ENCODE peak calls at places on chromosomes 6 and 20, in nine cellular contexts. Y is posterior vena cava; L is hepatic stellate cell; C is IMR-90; Q is heart left ventricle; N is LHCN-M2; W is stimulated activated CD8-positive, alpha-beta memory T cell treated with anti-CD3 and anti-CD28 coated beads, Interleukin-15, amount 100 ng/mL, for 4 hours; D is occipital lobe; Z is T-helper 1 cell. U is an unnamed sample.

GRCh38 chr6:130513770-130514169 is 148.0 kb downstream of the TMEM200A start:
- DNase-seq in Q (no peak), W (peak; percentile 18), D (no peak), Y (no peak), L (peak; percentile 18), N (peak; percentile 50), Z (peak; percentile 97), C (peak; percentile 65), U (peak; percentile 92)

GRCh38 chr6:170270984-170271593 is 19.8 kb downstream of the DLL1 start:
- DNase-seq in N (no peak), Y (peak; percentile 77), C (no peak), W (no peak), D (no peak), L (no peak), Q (peak; percentile 5), Z (no peak), U (no peak)

GRCh38 chr20:58457083-58457680 is 58.0 kb downstream of the APCDD1L start:
- DNase-seq in W (no peak), N (no peak), Y (no peak), Z (no peak), D (no peak), C (peak; percentile 97), L (no peak), Q (peak; percentile 41), U (no peak)

GRCh38 chr6:105507811-105508210 is 104.9 kb upstream of the PREP start:
- DNase-seq in D (no peak), W (no peak), Q (no peak), N (peak; percentile 48), Z (no peak), Y (no peak), C (no peak), L (no peak), U (no peak)

GRCh38 chr6:11317885-11318771 is 85.7 kb upstream of the NEDD9 start:
- DNase-seq in N (peak; percentile 92), C (peak; percentile 98), Y (peak; percentile 90), L (peak; percentile 80), D (peak; percentile 23), W (peak; percentile 72), Z (peak; percentile 84), Q (peak; percentile 79), U (no peak)

GRCh38 chr6:144646066-144646800 is 361.1 kb downstream of the UTRN start:
- DNase-seq in Z (no peak), C (peak; percentile 34), L (no peak), D (no peak), Y (no peak), W (no peak), Q (no peak), N (no peak), U (no peak)

GRCh38 chr20:45969712-45970634 is 2.0 kb downstream of the ZNF335 start:
- DNase-seq in C (peak; percentile 64), Q (no peak), L (peak; percentile 76), D (no peak), Z (no peak), W (no peak), N (peak; percentile 68), Y (peak; percentile 75), U (peak; percentile 43)

GRCh38 chr20:63021356-63022321 is 14.9 kb upstream of the BHLHE23 start:
- DNase-seq in D (no peak), Y (peak; percentile 50), Q (no peak), W (no peak), N (no peak), C (no peak), L (no peak), Z (no peak), U (no peak)

GRCh38 chr20:16295534-16295933 is 277.7 kb downstream of the KIF16B start:
- DNase-seq in Y (no peak), Q (no peak), C (no peak), L (no peak), W (no peak), N (no peak), D (no peak), Z (no peak), U (no peak)

GRCh38 chr6:71190809-71191208 is 97.8 kb upstream of the OGFRL1 start:
- DNase-seq in N (peak; percentile 49), L (no peak), D (no peak), Z (no peak), C (peak; percentile 52), Q (no peak), W (no peak), Y (no peak), U (peak; percentile 22)

GRCh38 chr6:165819394-165819793 is 156.4 kb upstream of the PDE10A start:
- DNase-seq in N (no peak), L (no peak), W (no peak), Z (no peak), Y (peak; percentile 72), D (no peak), Q (no peak), C (no peak), U (no peak)

GRCh38 chr6:145278163-145278807 is 457.0 kb downstream of the EPM2A start:
- DNase-seq in W (no peak), Y (no peak), D (no peak), Z (no peak), L (peak; percentile 24), C (peak; percentile 68), N (peak; percentile 25), Q (no peak), U (no peak)

GRCh38 chr6:42936398-42936797 is 7.1 kb downstream of the CNPY3 start:
- DNase-seq in D (no peak), L (no peak), Q (no peak), C (no peak), W (no peak), Y (no peak), N (no peak), Z (no peak), U (no peak)

GRCh38 chr6:44733868-44734267 is 346.4 kb downstream of the CDC5L start:
- DNase-seq in Q (peak; percentile 56), W (no peak), D (no peak), Y (no peak), L (no peak), Z (no peak), C (no peak), N (no peak), U (no peak)

GRCh38 chr20:6103301-6103700 is 19.5 kb downstream of the FERMT1 start:
- DNase-seq in Q (no peak), Y (no peak), Z (no peak), D (no peak), C (no peak), L (no peak), N (no peak), W (no peak), U (peak; percentile 46)

GRCh38 chr20:39878809-39879208 is 810.2 kb downstream of the MAFB start:
- DNase-seq in Z (no peak), L (no peak), C (no peak), Y (no peak), Q (no peak), W (no peak), N (no peak), D (no peak), U (no peak)

GRCh38 chr20:46051556-46052323 is 22.7 kb downstream of the SLC12A5 start:
- DNase-seq in W (no peak), Y (no peak), Z (no peak), D (no peak), L (no peak), N (no peak), Q (no peak), C (peak; percentile 15), U (no peak)

GRCh38 chr6:90534337-90535025 is 52.4 kb downstream of the MAP3K7 start:
- DNase-seq in L (no peak), Y (no peak), Z (no peak), N (no peak), C (no peak), D (no peak), W (no peak), Q (no peak), U (no peak)

GRCh38 chr6:34011298-34011697 is 134.6 kb downstream of the GRM4 start:
- DNase-seq in C (no peak), L (no peak), N (no peak), W (no peak), D (no peak), Z (no peak), Q (no peak), Y (peak; percentile 12), U (no peak)

GRCh38 chr6:6694825-6695710 is 106.5 kb downstream of the LY86 start:
- DNase-seq in Y (no peak), Z (no peak), N (no peak), C (no peak), W (no peak), L (no peak), D (no peak), Q (peak; percentile 70), U (no peak)

GRCh38 chr20:50379049-50379990 is 130.9 kb upstream of the PTPN1 start:
- DNase-seq in L (peak; percentile 72), Y (peak; percentile 96), Q (peak; percentile 95), D (no peak), W (no peak), N (peak; percentile 48), Z (no peak), C (peak; percentile 92), U (no peak)

GRCh38 chr6:145031001-145031400 is 704.3 kb downstream of the EPM2A start:
- DNase-seq in D (no peak), Z (no peak), Q (no peak), L (no peak), W (no peak), Y (no peak), C (no peak), N (no peak), U (no peak)

GRCh38 chr20:41738584-41739193 is 120.5 kb upstream of the CHD6 start:
- DNase-seq in W (no peak), D (peak; percentile 5), L (peak; percentile 22), N (peak; percentile 17), Y (no peak), Q (peak; percentile 41), Z (peak; percentile 22), C (peak; percentile 31), U (peak; percentile 57)

GRCh38 chr6:169643521-169643920 is 58.3 kb downstream of the WDR27 start:
- DNase-seq in Q (no peak), L (no peak), W (no peak), N (no peak), Y (no peak), C (no peak), Z (no peak), D (no peak), U (no peak)

GRCh38 chr6:133761706-133762105 is 127.2 kb upstream of the TCF21 start:
- DNase-seq in Y (no peak), C (peak; percentile 81), L (peak; percentile 12), Q (no peak), Z (no peak), D (no peak), N (peak; percentile 66), W (no peak), U (no peak)

GRCh38 chr6:40874495-40874894 is 164.5 kb downstream of the UNC5CL start:
- DNase-seq in W (no peak), N (no peak), Q (no peak), Y (no peak), L (no peak), D (no peak), Z (no peak), C (no peak), U (no peak)

GRCh38 chr6:35386989-35387388 is 44.6 kb downstream of the PPARD start:
- DNase-seq in L (no peak), N (no peak), Q (no peak), C (no peak), W (no peak), Z (peak; percentile 30), Y (no peak), D (no peak), U (no peak)

GRCh38 chr6:159640322-159640721 is 52.7 kb downstream of the SOD2 start:
- DNase-seq in Y (no peak), D (no peak), W (no peak), C (no peak), Z (no peak), N (no peak), L (no peak), Q (no peak), U (no peak)

GRCh38 chr20:50868509-50869495 is 62.4 kb downstream of the ADNP start:
- DNase-seq in Q (no peak), C (peak; percentile 79), L (no peak), Y (no peak), N (no peak), D (no peak), Z (no peak), W (no peak), U (no peak)

GRCh38 chr6:15513131-15513771 is 149.6 kb downstream of the DTNBP1 start:
- DNase-seq in W (no peak), Q (no peak), N (no peak), Z (no peak), Y (peak; percentile 80), C (no peak), D (no peak), L (no peak), U (no peak)

GRCh38 chr6:71197770-71198169 is 90.8 kb upstream of the OGFRL1 start:
- DNase-seq in D (no peak), Y (no peak), C (peak; percentile 81), L (no peak), N (peak; percentile 64), Z (no peak), Q (no peak), W (no peak), U (no peak)

U was measured in MM.1S.